ENCODE peak calls at places on chromosome 17, in ten cellular contexts. One of them, this sample, is unnamed.

GRCh38 chr17:15981208-15981607 is 18.3 kb downstream of the ZSWIM7 start:
- DNase-seq in T-cell: no peak
- DNase-seq in substantia nigra: no peak
- DNase-seq in AG08395: no peak
- DNase-seq in naive B cell: no peak
- DNase-seq in non-pigmented ciliary epithelial cell: no peak
- DNase-seq in suprapubic skin: no peak
- DNase-seq in foreskin keratinocyte: peak
- DNase-seq in HEK293T: no peak
- DNase-seq in prostate gland: no peak
- DNase-seq in this sample: no peak

GRCh38 chr17:58356231-58356630 is 4.2 kb upstream of the SUPT4H1 start:
- DNase-seq in T-cell: no peak
- DNase-seq in substantia nigra: no peak
- DNase-seq in AG08395: no peak
- DNase-seq in naive B cell: no peak
- DNase-seq in non-pigmented ciliary epithelial cell: no peak
- DNase-seq in suprapubic skin: no peak
- DNase-seq in foreskin keratinocyte: no peak
- DNase-seq in HEK293T: no peak
- DNase-seq in prostate gland: no peak
- DNase-seq in this sample: no peak

GRCh38 chr17:36760425-36760824 is 159.0 kb downstream of the MRM1 start:
- DNase-seq in T-cell: no peak
- DNase-seq in substantia nigra: no peak
- DNase-seq in AG08395: no peak
- DNase-seq in naive B cell: no peak
- DNase-seq in non-pigmented ciliary epithelial cell: no peak
- DNase-seq in suprapubic skin: no peak
- DNase-seq in foreskin keratinocyte: no peak
- DNase-seq in HEK293T: no peak
- DNase-seq in prostate gland: no peak
- DNase-seq in this sample: no peak

GRCh38 chr17:66304304-66305174 is 2.1 kb downstream of the PRKCA start:
- DNase-seq in T-cell: no peak
- DNase-seq in substantia nigra: no peak
- DNase-seq in AG08395: no peak
- DNase-seq in naive B cell: no peak
- DNase-seq in non-pigmented ciliary epithelial cell: no peak
- DNase-seq in suprapubic skin: no peak
- DNase-seq in foreskin keratinocyte: no peak
- DNase-seq in HEK293T: peak
- DNase-seq in prostate gland: no peak
- DNase-seq in this sample: no peak

GRCh38 chr17:12680407-12680897 is 14.8 kb downstream of the MYOCD start:
- DNase-seq in T-cell: no peak
- DNase-seq in substantia nigra: no peak
- DNase-seq in AG08395: no peak
- DNase-seq in naive B cell: no peak
- DNase-seq in non-pigmented ciliary epithelial cell: no peak
- DNase-seq in suprapubic skin: no peak
- DNase-seq in foreskin keratinocyte: no peak
- DNase-seq in HEK293T: peak
- DNase-seq in prostate gland: no peak
- DNase-seq in this sample: no peak

GRCh38 chr17:75390982-75391381 is 14.5 kb downstream of the GRB2 start:
- DNase-seq in T-cell: no peak
- DNase-seq in substantia nigra: no peak
- DNase-seq in AG08395: peak
- DNase-seq in naive B cell: no peak
- DNase-seq in non-pigmented ciliary epithelial cell: no peak
- DNase-seq in suprapubic skin: no peak
- DNase-seq in foreskin keratinocyte: no peak
- DNase-seq in HEK293T: no peak
- DNase-seq in prostate gland: no peak
- DNase-seq in this sample: no peak

GRCh38 chr17:4032738-4033137 is 68.5 kb upstream of the ATP2A3 start:
- DNase-seq in T-cell: no peak
- DNase-seq in substantia nigra: no peak
- DNase-seq in AG08395: no peak
- DNase-seq in naive B cell: no peak
- DNase-seq in non-pigmented ciliary epithelial cell: no peak
- DNase-seq in suprapubic skin: no peak
- DNase-seq in foreskin keratinocyte: no peak
- DNase-seq in HEK293T: no peak
- DNase-seq in prostate gland: no peak
- DNase-seq in this sample: no peak

GRCh38 chr17:73214851-73215250 is 22.0 kb downstream of the COG1 start:
- DNase-seq in T-cell: no peak
- DNase-seq in substantia nigra: no peak
- DNase-seq in AG08395: no peak
- DNase-seq in naive B cell: no peak
- DNase-seq in non-pigmented ciliary epithelial cell: no peak
- DNase-seq in suprapubic skin: no peak
- DNase-seq in foreskin keratinocyte: no peak
- DNase-seq in HEK293T: no peak
- DNase-seq in prostate gland: no peak
- DNase-seq in this sample: peak